ENCODE peak calls at places on chromosomes 13 and 19, in eight cellular contexts. X, C, Q, U, W, J, N and H are unnamed samples.

GRCh38 chr13:33676700-33677048 is 141.3 kb upstream of the RFC3 start:
- DNase-seq in X (peak), C (no peak), Q (peak), U (no peak), W (peak), J (peak), N (peak), H (no peak)

GRCh38 chr13:20824762-20825161 is 51.0 kb upstream of the EEF1AKMT1 start:
- DNase-seq in X (no peak), C (no peak), Q (no peak), U (no peak), W (peak), J (no peak), N (no peak), H (no peak)

GRCh38 chr19:42412661-42413076 is 14.5 kb downstream of the LIPE start:
- DNase-seq in X (no peak), C (no peak), Q (no peak), U (no peak), W (no peak), J (no peak), N (no peak), H (no peak)

GRCh38 chr13:50576156-50576555 is 267.3 kb downstream of the DLEU7 start:
- DNase-seq in X (no peak), C (no peak), Q (peak), U (no peak), W (no peak), J (peak), N (no peak), H (no peak)

GRCh38 chr13:114264886-114265611 is 16.4 kb upstream of the UPF3A start:
- DNase-seq in X (no peak), C (no peak), Q (no peak), U (no peak), W (peak), J (no peak), N (no peak), H (no peak)

GRCh38 chr19:29278716-29279115 is 65.8 kb upstream of the UQCRFS1 start:
- DNase-seq in X (no peak), C (no peak), Q (no peak), U (no peak), W (no peak), J (no peak), N (no peak), H (no peak)

GRCh38 chr13:33080962-33081655 is 64.9 kb downstream of the KL start:
- DNase-seq in X (peak), C (no peak), Q (no peak), U (no peak), W (no peak), J (no peak), N (no peak), H (no peak)

GRCh38 chr13:101211261-101211660 is 205.0 kb downstream of the NALCN start:
- DNase-seq in X (peak), C (no peak), Q (no peak), U (no peak), W (peak), J (no peak), N (no peak), H (no peak)

GRCh38 chr19:56111601-56112312 is 9.3 kb downstream of the ZNF787 start:
- DNase-seq in X (no peak), C (peak), Q (no peak), U (no peak), W (no peak), J (peak), N (no peak), H (no peak)

GRCh38 chr19:31350693-31351211 is 1.5 kb upstream of the TSHZ3 start:
- DNase-seq in X (peak), C (no peak), Q (peak), U (no peak), W (peak), J (peak), N (no peak), H (no peak)

DNA sequence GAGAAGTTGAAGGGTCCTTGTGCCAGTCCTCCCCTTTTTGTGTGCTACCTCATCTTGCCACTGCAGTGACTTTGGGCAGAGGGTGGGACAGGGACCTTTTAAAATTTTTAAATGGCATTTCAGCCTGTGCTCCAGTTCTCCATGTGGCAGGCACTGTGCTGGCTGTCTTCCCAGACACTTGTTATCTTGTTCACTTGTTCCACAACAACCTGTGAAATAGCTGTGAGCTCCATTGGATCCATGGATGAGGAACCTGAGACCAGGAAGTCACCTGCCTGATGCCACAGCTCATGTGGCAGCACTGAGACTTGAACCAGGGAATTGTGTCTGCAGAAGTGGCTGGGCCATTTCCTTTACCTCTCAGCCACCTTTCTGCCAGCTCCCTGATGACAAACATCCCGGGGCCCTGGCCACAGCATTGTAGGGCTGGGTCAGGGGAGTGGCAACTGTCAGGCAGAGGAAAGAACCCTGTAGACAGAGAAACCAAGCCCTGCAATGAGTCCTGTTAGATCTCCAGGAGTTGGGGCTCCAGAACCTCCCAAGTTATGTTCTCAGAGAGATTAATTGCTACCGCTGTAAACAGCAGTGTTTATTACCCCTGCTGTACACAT is 6.4 kb downstream of the EGLN2 start:
- DNase-seq in X (no peak), C (no peak), Q (peak), U (peak), W (no peak), J (peak), N (no peak), H (no peak)
- H3K27ac ChIP-seq in X (peak), C (peak), Q (peak), U (peak), W (peak), J (peak), N (peak), H (peak)

GRCh38 chr19:17606786-17607185 is 51.3 kb downstream of the COLGALT1 start:
- DNase-seq in X (no peak), C (no peak), Q (no peak), U (no peak), W (no peak), J (no peak), N (no peak), H (no peak)

GRCh38 chr19:17605117-17605516 is 49.7 kb downstream of the COLGALT1 start:
- DNase-seq in X (no peak), C (no peak), Q (no peak), U (no peak), W (no peak), J (no peak), N (no peak), H (no peak)

GRCh38 chr19:17607936-17608335 is 52.5 kb downstream of the COLGALT1 start:
- DNase-seq in X (no peak), C (no peak), Q (no peak), U (no peak), W (no peak), J (no peak), N (no peak), H (no peak)

GRCh38 chr19:17604372-17605025 is 49.0 kb downstream of the COLGALT1 start:
- DNase-seq in X (no peak), C (no peak), Q (no peak), U (no peak), W (no peak), J (no peak), N (no peak), H (no peak)

GRCh38 chr19:17605761-17606745 is 50.6 kb downstream of the COLGALT1 start:
- DNase-seq in X (peak), C (peak), Q (peak), U (peak), W (peak), J (peak), N (peak), H (peak)
- H3K27ac ChIP-seq in X (peak), C (peak), Q (peak), U (peak), W (no peak), J (peak), N (no peak), H (peak)

GRCh38 chr13:37531054-37531453 is 67.5 kb downstream of the POSTN start:
- DNase-seq in X (peak), C (no peak), Q (no peak), U (no peak), W (peak), J (no peak), N (no peak), H (no peak)

GRCh38 chr13:37526710-37527446 is 71.7 kb downstream of the POSTN start:
- DNase-seq in X (peak), C (no peak), Q (no peak), U (no peak), W (peak), J (no peak), N (no peak), H (no peak)
- H3K27ac ChIP-seq in X (no peak), C (no peak), Q (no peak), U (no peak), W (no peak), J (no peak), N (peak), H (no peak)

GRCh38 chr19:1273263-1274041 is 1.9 kb upstream of the FAM174C start:
- DNase-seq in X (no peak), C (no peak), Q (no peak), U (no peak), W (no peak), J (no peak), N (no peak), H (no peak)
- H3K27ac ChIP-seq in X (peak), C (peak), Q (peak), U (no peak), W (peak), J (peak), N (peak), H (peak)

GRCh38 chr19:35986664-35987570 is 8.1 kb upstream of the SDHAF1 start:
- DNase-seq in X (no peak), C (no peak), Q (no peak), U (no peak), W (no peak), J (peak), N (peak), H (no peak)
- H3K27ac ChIP-seq in X (no peak), C (no peak), Q (no peak), U (no peak), W (no peak), J (no peak), N (no peak), H (no peak)

GRCh38 chr19:40737102-40737644 is 13.1 kb downstream of the ACTMAP start:
- DNase-seq in X (no peak), C (no peak), Q (no peak), U (no peak), W (no peak), J (no peak), N (no peak), H (no peak)
- H3K27ac ChIP-seq in X (no peak), C (no peak), Q (no peak), U (no peak), W (no peak), J (no peak), N (no peak), H (no peak)

GRCh38 chr19:17522988-17523872 is 11.8 kb downstream of the PGLS start:
- DNase-seq in X (peak), C (peak), Q (no peak), U (no peak), W (no peak), J (peak), N (peak), H (no peak)
- H3K27ac ChIP-seq in X (no peak), C (no peak), Q (peak), U (no peak), W (no peak), J (peak), N (no peak), H (no peak)

GRCh38 chr19:10009714-10010224 is 535 bp downstream of the COL5A3 start:
- DNase-seq in X (no peak), C (peak), Q (no peak), U (no peak), W (no peak), J (no peak), N (no peak), H (no peak)
- H3K27ac ChIP-seq in X (no peak), C (no peak), Q (no peak), U (no peak), W (peak), J (peak), N (no peak), H (no peak)

GRCh38 chr13:51960766-51961165 is 50.5 kb downstream of the ATP7B start:
- DNase-seq in X (no peak), C (no peak), Q (no peak), U (no peak), W (no peak), J (no peak), N (no peak), H (no peak)
- H3K27ac ChIP-seq in X (no peak), C (no peak), Q (no peak), U (no peak), W (no peak), J (peak), N (no peak), H (no peak)

GRCh38 chr19:3537101-3537437 is 1.9 kb upstream of the TEKTIP1 start:
- DNase-seq in X (no peak), C (no peak), Q (no peak), U (no peak), W (no peak), J (no peak), N (no peak), H (no peak)

GRCh38 chr19:3536429-3537100 is 2.4 kb upstream of the TEKTIP1 start:
- DNase-seq in X (no peak), C (no peak), Q (no peak), U (no peak), W (no peak), J (no peak), N (peak), H (no peak)

GRCh38 chr19:3534375-3535234 is 4.4 kb upstream of the TEKTIP1 start:
- DNase-seq in X (no peak), C (no peak), Q (no peak), U (no peak), W (no peak), J (no peak), N (no peak), H (no peak)

GRCh38 chr19:3533563-3534216 is 5.3 kb upstream of the TEKTIP1 start:
- DNase-seq in X (no peak), C (no peak), Q (no peak), U (no peak), W (no peak), J (no peak), N (no peak), H (no peak)

GRCh38 chr19:3535235-3535921 is 3.6 kb upstream of the TEKTIP1 start:
- DNase-seq in X (no peak), C (no peak), Q (no peak), U (no peak), W (no peak), J (no peak), N (no peak), H (no peak)
- H3K27ac ChIP-seq in X (no peak), C (no peak), Q (no peak), U (no peak), W (no peak), J (no peak), N (no peak), H (no peak)